ENCODE peak calls at places on chromosomes 2 and 18, in six cellular contexts. One of them, this sample, is unnamed.

GRCh38 chr2:41621095-41621494 is 426.7 kb upstream of the PKDCC start:
- DNase-seq in mesendoderm: no peak
- DNase-seq in H9: no peak
- DNase-seq in neuronal stem cell: no peak
- DNase-seq in IMR-90: no peak
- DNase-seq in H1: no peak
- DNase-seq in this sample: no peak

GRCh38 chr2:44680983-44681481 is 260.5 kb upstream of the SIX3 start:
- DNase-seq in mesendoderm: no peak
- DNase-seq in neuronal stem cell: no peak
- DNase-seq in H9: no peak
- DNase-seq in IMR-90: peak; percentile 8
- DNase-seq in H1: no peak
- DNase-seq in this sample: no peak

GRCh38 chr2:178650554-178650953 is 156.7 kb downstream of the TTN start:
- DNase-seq in IMR-90: no peak
- DNase-seq in H1: no peak
- DNase-seq in H9: no peak
- DNase-seq in mesendoderm: no peak
- DNase-seq in neuronal stem cell: no peak
- DNase-seq in this sample: no peak

GRCh38 chr2:220166616-220167015 is 539.2 kb downstream of the SLC4A3 start:
- DNase-seq in H1: no peak
- DNase-seq in IMR-90: no peak
- DNase-seq in neuronal stem cell: no peak
- DNase-seq in mesendoderm: no peak
- DNase-seq in H9: no peak
- DNase-seq in this sample: peak; percentile 33

GRCh38 chr2:160324917-160325316 is 124.8 kb upstream of the ITGB6 start:
- DNase-seq in H1: no peak
- DNase-seq in neuronal stem cell: no peak
- DNase-seq in mesendoderm: no peak
- DNase-seq in H9: no peak
- DNase-seq in IMR-90: no peak
- DNase-seq in this sample: peak; percentile 63

GRCh38 chr2:9244985-9245544 is 38.5 kb downstream of the ASAP2 start:
- DNase-seq in H9: peak; percentile 61
- DNase-seq in H1: peak; percentile 36
- DNase-seq in IMR-90: no peak
- DNase-seq in neuronal stem cell: no peak
- DNase-seq in mesendoderm: no peak
- DNase-seq in this sample: no peak

GRCh38 chr2:113175101-113175628 is 1.4 kb downstream of the PSD4 start:
- DNase-seq in H1: no peak
- DNase-seq in H9: no peak
- DNase-seq in IMR-90: no peak
- DNase-seq in neuronal stem cell: no peak
- DNase-seq in mesendoderm: peak; percentile 32
- DNase-seq in this sample: no peak

GRCh38 chr2:36854241-36854640 is 112.1 kb downstream of the STRN start:
- DNase-seq in mesendoderm: no peak
- DNase-seq in H9: no peak
- DNase-seq in neuronal stem cell: no peak
- DNase-seq in IMR-90: no peak
- DNase-seq in H1: no peak
- DNase-seq in this sample: no peak

GRCh38 chr18:69250305-69251151 is 150.2 kb upstream of the DOK6 start:
- DNase-seq in IMR-90: peak; percentile 55
- DNase-seq in H1: no peak
- DNase-seq in H9: no peak
- DNase-seq in mesendoderm: no peak
- DNase-seq in neuronal stem cell: no peak
- DNase-seq in this sample: no peak

GRCh38 chr2:82498777-82499443 is 1960.2 kb downstream of the SUCLG1 start:
- DNase-seq in mesendoderm: no peak
- DNase-seq in H9: no peak
- DNase-seq in IMR-90: no peak
- DNase-seq in neuronal stem cell: no peak
- DNase-seq in H1: no peak
- DNase-seq in this sample: no peak

GRCh38 chr18:22465859-22466602 is 48.3 kb upstream of the CTAGE1 start:
- DNase-seq in H1: no peak
- DNase-seq in IMR-90: peak; percentile 98
- DNase-seq in neuronal stem cell: no peak
- DNase-seq in H9: no peak
- DNase-seq in mesendoderm: peak; percentile 81
- DNase-seq in this sample: peak; percentile 97

GRCh38 chr2:126890136-126890961 is 8.3 kb upstream of the TEX51 start:
- DNase-seq in IMR-90: no peak
- DNase-seq in neuronal stem cell: no peak
- DNase-seq in H9: peak; percentile 8
- DNase-seq in H1: no peak
- DNase-seq in mesendoderm: no peak
- DNase-seq in this sample: no peak

GRCh38 chr2:88331239-88331638 is 121.3 kb downstream of the FOXI3 start:
- DNase-seq in H9: no peak
- DNase-seq in neuronal stem cell: no peak
- DNase-seq in mesendoderm: no peak
- DNase-seq in H1: no peak
- DNase-seq in IMR-90: no peak
- DNase-seq in this sample: no peak

GRCh38 chr2:23705771-23706612 is 220.9 kb downstream of the ATAD2B start:
- DNase-seq in neuronal stem cell: no peak
- DNase-seq in H1: no peak
- DNase-seq in IMR-90: no peak
- DNase-seq in H9: peak; percentile 36
- DNase-seq in mesendoderm: no peak
- DNase-seq in this sample: no peak

GRCh38 chr18:2147866-2148265 is 423.4 kb downstream of the METTL4 start:
- DNase-seq in H9: no peak
- DNase-seq in mesendoderm: no peak
- DNase-seq in H1: no peak
- DNase-seq in IMR-90: no peak
- DNase-seq in neuronal stem cell: no peak
- DNase-seq in this sample: no peak

GRCh38 chr2:213152065-213152794 is 818 bp upstream of the IKZF2 start:
- DNase-seq in H1: no peak
- DNase-seq in H9: peak; percentile 53
- DNase-seq in neuronal stem cell: peak; percentile 66
- DNase-seq in mesendoderm: peak; percentile 71
- DNase-seq in IMR-90: peak; percentile 77
- DNase-seq in this sample: peak; percentile 83

GRCh38 chr2:88590998-88591613 is 36.2 kb downstream of the EIF2AK3 start:
- DNase-seq in H1: no peak
- DNase-seq in neuronal stem cell: peak; percentile 41
- DNase-seq in mesendoderm: peak; percentile 77
- DNase-seq in IMR-90: peak; percentile 72
- DNase-seq in H9: peak; percentile 40
- DNase-seq in this sample: peak; percentile 73

GRCh38 chr2:41540268-41540963 is 507.4 kb upstream of the PKDCC start:
- DNase-seq in IMR-90: no peak
- DNase-seq in mesendoderm: no peak
- DNase-seq in H9: no peak
- DNase-seq in H1: no peak
- DNase-seq in neuronal stem cell: no peak
- DNase-seq in this sample: no peak

GRCh38 chr18:76679259-76679658 is 143.1 kb upstream of the ZNF236 start:
- DNase-seq in H9: peak; percentile 71
- DNase-seq in H1: no peak
- DNase-seq in neuronal stem cell: no peak
- DNase-seq in mesendoderm: peak; percentile 44
- DNase-seq in IMR-90: no peak
- DNase-seq in this sample: peak; percentile 32

GRCh38 chr18:44887227-44887631 is 206.5 kb downstream of the SETBP1 start:
- DNase-seq in H1: no peak
- DNase-seq in IMR-90: peak; percentile 2
- DNase-seq in neuronal stem cell: no peak
- DNase-seq in H9: no peak
- DNase-seq in mesendoderm: peak; percentile 97
- DNase-seq in this sample: peak; percentile 62

GRCh38 chr18:32920796-32921787 is 148.3 kb upstream of the KLHL14 start:
- DNase-seq in H9: no peak
- DNase-seq in H1: no peak
- DNase-seq in IMR-90: peak; percentile 95
- DNase-seq in neuronal stem cell: no peak
- DNase-seq in mesendoderm: peak; percentile 11
- DNase-seq in this sample: peak; percentile 93

GRCh38 chr18:63162271-63163014 is 157.1 kb downstream of the BCL2 start:
- DNase-seq in H9: no peak
- DNase-seq in IMR-90: peak; percentile 27
- DNase-seq in H1: no peak
- DNase-seq in neuronal stem cell: no peak
- DNase-seq in mesendoderm: no peak
- DNase-seq in this sample: peak; percentile 48

GRCh38 chr2:70927641-70928040 is 8.1 kb upstream of the ATP6V1B1 start:
- DNase-seq in neuronal stem cell: no peak
- DNase-seq in mesendoderm: no peak
- DNase-seq in H9: peak; percentile 10
- DNase-seq in H1: no peak
- DNase-seq in IMR-90: no peak
- DNase-seq in this sample: no peak

GRCh38 chr18:45402485-45403056 is 212.7 kb upstream of the SLC14A2 start:
- DNase-seq in mesendoderm: no peak
- DNase-seq in IMR-90: peak; percentile 31
- DNase-seq in H1: no peak
- DNase-seq in H9: no peak
- DNase-seq in neuronal stem cell: no peak
- DNase-seq in this sample: no peak

GRCh38 chr2:195721042-195721441 is 64.0 kb downstream of the SLC39A10 start:
- DNase-seq in neuronal stem cell: no peak
- DNase-seq in IMR-90: no peak
- DNase-seq in mesendoderm: no peak
- DNase-seq in H9: no peak
- DNase-seq in H1: no peak
- DNase-seq in this sample: no peak

GRCh38 chr2:105421053-105421452 is 22.2 kb upstream of the FHL2 start:
- DNase-seq in mesendoderm: no peak
- DNase-seq in H9: no peak
- DNase-seq in IMR-90: no peak
- DNase-seq in H1: no peak
- DNase-seq in neuronal stem cell: no peak
- DNase-seq in this sample: no peak

GRCh38 chr2:237057893-237058300 is 27.8 kb upstream of the COPS8 start:
- DNase-seq in IMR-90: no peak
- DNase-seq in H9: no peak
- DNase-seq in mesendoderm: no peak
- DNase-seq in H1: no peak
- DNase-seq in neuronal stem cell: no peak
- DNase-seq in this sample: no peak
- H2BK120ac ChIP-seq in IMR-90: no peak overlapping the region
- H2BK120ac ChIP-seq in H9: no peak overlapping the region
- H2BK120ac ChIP-seq in mesendoderm: no peak overlapping the region
- H2BK120ac ChIP-seq in H1: no peak overlapping the region
- H2BK120ac ChIP-seq in neuronal stem cell: no peak overlapping the region
- H2BK120ac ChIP-seq in this sample: no peak overlapping the region

DNA sequence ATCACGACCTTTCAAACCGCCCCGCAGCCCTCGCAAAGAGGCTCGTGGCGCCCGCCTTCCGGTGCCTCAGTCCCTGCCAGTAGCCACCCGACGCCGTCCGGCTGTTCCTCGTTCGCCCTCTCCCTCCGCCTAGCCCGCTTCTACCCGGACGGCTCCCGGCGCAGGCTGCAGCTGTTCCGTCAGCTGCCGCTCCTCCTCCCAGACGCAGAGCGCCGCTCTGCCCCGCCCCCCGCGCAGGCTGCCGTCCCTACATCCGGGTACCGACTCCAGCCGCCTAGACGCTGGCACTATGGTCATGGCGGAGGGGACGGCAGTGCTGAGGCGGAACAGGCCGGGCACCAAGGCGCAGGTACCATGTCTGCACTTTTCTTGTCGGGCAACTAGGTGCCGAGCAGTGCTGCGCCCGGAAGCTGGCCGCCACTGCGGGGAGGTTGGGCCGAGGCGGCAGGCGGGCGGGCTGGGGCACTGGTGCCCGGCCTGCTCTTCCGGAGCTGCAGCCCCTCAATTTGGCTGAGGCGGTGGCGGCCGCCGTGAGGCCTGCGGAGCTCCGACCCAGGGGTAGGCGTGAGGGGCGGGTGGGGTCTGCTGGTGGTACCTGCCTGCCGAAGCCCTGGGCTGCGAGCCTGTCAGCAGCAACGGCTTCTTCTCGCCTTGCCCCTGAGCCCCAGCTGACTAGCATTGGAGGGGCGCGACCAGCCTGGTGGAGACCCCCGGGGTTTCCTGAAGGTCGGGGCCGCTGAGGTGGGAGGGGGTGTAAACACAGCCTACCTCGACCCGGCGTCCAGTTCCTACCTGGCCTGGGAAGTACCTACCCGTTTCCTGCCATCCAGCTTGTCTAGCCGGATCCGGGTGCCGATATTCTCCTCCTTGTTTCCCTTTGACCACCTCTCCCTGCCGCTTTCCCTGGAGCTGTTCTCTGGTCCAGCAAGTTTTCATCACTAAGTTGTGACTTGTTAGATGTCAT is at the start of gene MOB4:
- DNase-seq in neuronal stem cell: peak; percentile 95
- DNase-seq in H9: peak; percentile 96
- DNase-seq in IMR-90: peak; percentile 93
- DNase-seq in mesendoderm: peak; percentile 98
- DNase-seq in H1: peak; percentile 92
- DNase-seq in this sample: peak; percentile 96
- H2BK120ac ChIP-seq in neuronal stem cell: peak within 1 kb of the TSS; percentile 29
- H2BK120ac ChIP-seq in H9: no peak within 1 kb of the TSS
- H2BK120ac ChIP-seq in IMR-90: peak within 1 kb of the TSS; percentile 70
- H2BK120ac ChIP-seq in mesendoderm: peak within 1 kb of the TSS; percentile 29
- H2BK120ac ChIP-seq in H1: no peak within 1 kb of the TSS
- H2BK120ac ChIP-seq in this sample: peak within 1 kb of the TSS; percentile 71

DNA sequence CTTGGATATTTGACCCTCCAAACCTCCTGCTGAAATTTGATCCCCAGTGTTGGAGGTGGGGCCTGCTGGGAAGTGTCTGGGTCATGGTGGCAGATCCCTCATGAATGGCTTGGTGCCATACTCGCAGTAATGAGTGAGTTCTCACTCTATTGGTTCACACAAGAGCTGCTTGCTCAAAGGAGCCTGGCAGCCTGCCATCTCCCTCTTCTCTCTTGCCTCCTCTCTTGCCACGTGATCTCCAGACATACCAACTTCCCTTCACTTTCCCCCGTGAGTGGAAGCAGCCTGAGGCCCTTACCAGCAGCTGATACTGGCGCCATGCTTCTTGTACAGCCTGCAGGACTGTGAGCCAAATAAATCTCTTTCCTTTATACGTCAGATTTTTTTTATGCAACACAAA is 214.8 kb downstream of the SS18 start:
- DNase-seq in H9: no peak
- DNase-seq in neuronal stem cell: no peak
- DNase-seq in H1: no peak
- DNase-seq in mesendoderm: no peak
- DNase-seq in IMR-90: no peak
- DNase-seq in this sample: no peak
- H2BK120ac ChIP-seq in H9: no peak overlapping the region
- H2BK120ac ChIP-seq in neuronal stem cell: no peak overlapping the region
- H2BK120ac ChIP-seq in H1: no peak overlapping the region
- H2BK120ac ChIP-seq in mesendoderm: no peak overlapping the region
- H2BK120ac ChIP-seq in IMR-90: no peak overlapping the region
- H2BK120ac ChIP-seq in this sample: no peak overlapping the region

GRCh38 chr18:55433688-55434087 is 154.3 kb downstream of the TCF4 start:
- DNase-seq in H9: no peak
- DNase-seq in neuronal stem cell: no peak
- DNase-seq in mesendoderm: no peak
- DNase-seq in H1: no peak
- DNase-seq in IMR-90: no peak
- DNase-seq in this sample: no peak
- H2BK120ac ChIP-seq in H9: no peak overlapping the region
- H2BK120ac ChIP-seq in neuronal stem cell: no peak overlapping the region
- H2BK120ac ChIP-seq in mesendoderm: no peak overlapping the region
- H2BK120ac ChIP-seq in H1: no peak overlapping the region
- H2BK120ac ChIP-seq in IMR-90: no peak overlapping the region
- H2BK120ac ChIP-seq in this sample: no peak overlapping the region

GRCh38 chr2:135985826-135986393 is 484 bp upstream of the DARS1 start:
- DNase-seq in H9: no peak
- DNase-seq in mesendoderm: no peak
- DNase-seq in H1: no peak
- DNase-seq in neuronal stem cell: no peak
- DNase-seq in IMR-90: no peak
- DNase-seq in this sample: no peak
- H2BK120ac ChIP-seq in H9: no peak overlapping the region
- H2BK120ac ChIP-seq in mesendoderm: no peak overlapping the region
- H2BK120ac ChIP-seq in H1: no peak overlapping the region
- H2BK120ac ChIP-seq in neuronal stem cell: no peak overlapping the region
- H2BK120ac ChIP-seq in IMR-90: peak overlapping the region; percentile 21
- H2BK120ac ChIP-seq in this sample: peak overlapping the region; percentile 36

This sample was measured in mesenchymal stem cell.